ENCODE peak calls at places on chromosome 13, in seven cellular contexts. N is cardiac fibroblast; D is ascending aorta; Q is GM23338; M is IMR-90; P is CD8-positive, alpha-beta memory T cell; U is cardiac muscle cell. X is an unnamed sample.

GRCh38 chr13:107864543-107865460 is 350.5 kb downstream of the LIG4 start:
- DNase-seq in Q (peak), M (peak), P (no peak), D (no peak), N (peak), U (peak), X (no peak)

GRCh38 chr13:110690516-110690915 is 15.4 kb downstream of the CARS2 start:
- DNase-seq in N (no peak), P (no peak), Q (no peak), D (no peak), U (no peak), M (no peak), X (no peak)

GRCh38 chr13:48782429-48782840 is 128.7 kb downstream of the CYSLTR2 start:
- DNase-seq in M (no peak), D (no peak), Q (no peak), U (no peak), P (no peak), N (no peak), X (no peak)

GRCh38 chr13:87376081-87376480 is 295.1 kb upstream of the SLITRK5 start:
- DNase-seq in M (no peak), N (no peak), U (no peak), D (no peak), Q (no peak), P (no peak), X (no peak)

GRCh38 chr13:44026194-44026593 is 146.5 kb downstream of the LACC1 start:
- DNase-seq in Q (peak), M (no peak), D (no peak), U (no peak), P (no peak), N (no peak), X (no peak)

GRCh38 chr13:74145249-74145970 is 11.2 kb upstream of the KLF12 start:
- DNase-seq in P (no peak), M (peak), D (no peak), Q (no peak), N (peak), U (peak), X (no peak)

GRCh38 chr13:34926513-34926912 is 15.6 kb upstream of the NBEA start:
- DNase-seq in U (peak), D (no peak), P (no peak), Q (peak), M (peak), N (peak), X (no peak)

GRCh38 chr13:23069571-23069970 is 111.2 kb upstream of the SGCG start:
- DNase-seq in Q (no peak), P (no peak), M (peak), D (no peak), U (peak), N (peak), X (no peak)

GRCh38 chr13:54162069-54162468 is 1133.5 kb downstream of the OLFM4 start:
- DNase-seq in Q (peak), M (no peak), P (no peak), D (no peak), N (no peak), U (no peak), X (no peak)

GRCh38 chr13:28370448-28370847 is 124.5 kb downstream of the FLT1 start:
- DNase-seq in Q (no peak), D (no peak), P (no peak), N (no peak), U (no peak), M (peak), X (no peak)

DNA sequence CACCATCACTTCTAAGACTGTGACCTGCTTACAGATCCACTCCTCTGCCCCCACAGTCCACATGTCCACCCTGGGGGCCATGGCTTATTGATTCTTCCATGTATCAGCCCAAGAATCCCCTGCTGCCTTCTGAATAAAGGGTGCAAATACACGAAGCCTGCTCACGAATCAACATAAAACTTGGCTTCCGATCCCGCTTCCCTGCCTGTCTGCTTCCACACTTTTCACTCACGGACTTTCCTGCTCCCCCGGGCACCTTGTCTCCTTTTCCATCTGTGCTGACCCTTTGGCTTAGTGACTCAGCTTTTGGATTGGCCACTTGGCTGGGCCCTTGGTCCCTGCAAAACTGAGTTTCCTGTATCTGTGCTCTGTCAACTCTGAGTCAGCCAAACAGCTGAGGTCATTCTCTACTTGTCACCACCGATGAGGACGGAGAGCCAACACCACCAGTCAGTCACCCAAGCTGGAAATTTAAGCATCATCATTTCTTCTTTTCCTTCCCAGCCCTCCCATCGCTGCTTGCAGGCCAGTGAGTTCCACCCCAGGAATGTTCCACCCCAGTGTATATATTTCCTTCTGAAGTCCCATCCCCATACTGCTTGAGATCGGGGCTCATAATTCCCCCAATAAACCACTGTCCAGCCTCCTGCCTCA is 11.4 kb upstream of the USP12 start:
- DNase-seq in M (peak), U (peak), D (peak), N (peak), Q (no peak), P (no peak), X (no peak)
- H3K4me3 ChIP-seq in M (no peak), U (no peak), D (no peak), N (no peak), Q (no peak), P (no peak), X (no peak)

GRCh38 chr13:57632276-57633140 is 964 bp downstream of the PCDH17 start:
- DNase-seq in M (no peak), P (no peak), U (peak), N (peak), D (no peak), Q (peak), X (no peak)

GRCh38 chr13:57633950-57634828 is 2.6 kb downstream of the PCDH17 start:
- DNase-seq in M (no peak), Q (peak), P (no peak), D (no peak), U (no peak), N (no peak), X (no peak)

GRCh38 chr13:57631607-57632275 is at the start of gene PCDH17:
- DNase-seq in U (peak), N (peak), M (no peak), P (no peak), D (no peak), Q (peak), X (no peak)

GRCh38 chr13:57634829-57635165 is 3.3 kb downstream of the PCDH17 start:
- DNase-seq in Q (peak), M (no peak), N (no peak), U (no peak), P (no peak), D (no peak), X (no peak)

GRCh38 chr13:57633141-57633949 is 1.8 kb downstream of the PCDH17 start:
- DNase-seq in M (no peak), N (no peak), U (peak), D (no peak), P (no peak), Q (peak), X (no peak)
- H3K4me3 ChIP-seq in M (no peak), N (no peak), U (peak), D (peak), P (no peak), Q (peak), X (no peak)

GRCh38 chr13:95403349-95404140 is 102.3 kb upstream of the ABCC4 start:
- DNase-seq in D (no peak), P (no peak), N (no peak), M (no peak), U (no peak), Q (peak), X (no peak)

GRCh38 chr13:95404141-95404882 is 103.1 kb upstream of the ABCC4 start:
- DNase-seq in D (peak), Q (peak), P (peak), N (peak), U (peak), M (peak), X (peak)
- H3K4me3 ChIP-seq in D (peak), Q (peak), P (peak), N (peak), U (peak), M (peak), X (peak)

GRCh38 chr13:32033744-32034143 is 2.2 kb downstream of the FRY start:
- DNase-seq in M (peak), U (no peak), Q (no peak), D (no peak), N (no peak), P (no peak), X (no peak)

GRCh38 chr13:32036131-32036695 is 4.6 kb downstream of the FRY start:
- DNase-seq in Q (no peak), D (no peak), M (no peak), U (no peak), N (no peak), P (no peak), X (no peak)

GRCh38 chr13:32037471-32037870 is 5.9 kb downstream of the FRY start:
- DNase-seq in M (no peak), N (no peak), Q (no peak), D (no peak), P (no peak), U (no peak), X (no peak)

GRCh38 chr13:32036762-32037161 is 5.2 kb downstream of the FRY start:
- DNase-seq in P (no peak), U (no peak), N (no peak), D (no peak), M (no peak), Q (no peak), X (no peak)

DNA sequence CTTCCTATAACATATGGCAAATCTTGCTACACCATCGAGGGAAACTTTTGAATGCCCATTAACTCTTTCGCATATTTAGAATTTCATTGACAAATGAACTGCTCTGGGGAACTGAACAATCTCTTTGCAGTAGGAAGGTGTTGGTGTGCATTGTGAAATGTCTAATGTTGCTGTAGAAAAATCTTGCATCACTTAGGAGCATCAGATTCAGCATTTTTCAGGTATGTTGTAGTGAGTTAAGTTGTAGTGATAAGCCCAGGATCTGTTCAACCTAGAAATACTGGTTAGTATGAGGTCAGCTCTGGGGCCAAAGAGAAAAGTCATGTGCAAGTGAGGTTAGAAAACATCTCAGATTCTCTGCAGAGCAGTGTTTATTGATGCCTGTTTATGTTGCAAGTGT is 4.1 kb downstream of the FRY start:
- DNase-seq in D (no peak), M (no peak), Q (no peak), N (no peak), P (no peak), U (no peak), X (no peak)
- H3K4me3 ChIP-seq in D (no peak), M (no peak), Q (no peak), N (no peak), P (no peak), U (no peak), X (no peak)

X was measured in CD4-positive, alpha-beta memory T cell.